ENCODE peak calls at places on chromosomes 6 and 20, in nine cellular contexts. B is CD8-positive, alpha-beta memory T cell; Z is body of pancreas; O is left ventricle myocardium inferior; C is aorta; S is WERI-Rb-1; X is H1; D is T-helper 17 cell; G is pancreas. V is an unnamed sample. For H3K9me3, the result is how much of the 10 kb centered on the place peaks cover.

GRCh38 chr6:131976545-131977061 is 25.4 kb upstream of the CCN2 start:
- DNase-seq in D (no peak), G (no peak), Z (no peak), B (no peak), X (no peak), S (no peak), O (no peak), C (no peak), V (no peak)

GRCh38 chr20:45426621-45427020 is 10.7 kb downstream of the PIGT start:
- DNase-seq in G (no peak), D (no peak), X (no peak), S (peak), B (no peak), C (no peak), O (no peak), Z (no peak), V (no peak)

GRCh38 chr6:12351672-12352071 is 61.5 kb downstream of the EDN1 start:
- DNase-seq in S (no peak), G (no peak), X (no peak), B (no peak), Z (no peak), O (no peak), C (no peak), D (no peak), V (no peak)

GRCh38 chr6:33431880-33432541 is 12.1 kb downstream of the SYNGAP1 start:
- DNase-seq in O (no peak), D (no peak), X (peak), G (no peak), S (no peak), Z (no peak), C (no peak), B (no peak), V (no peak)

GRCh38 chr20:1895674-1896496 is 678 bp downstream of the SIRPA start:
- DNase-seq in Z (no peak), G (no peak), O (no peak), S (no peak), B (no peak), D (no peak), C (peak), X (peak), V (no peak)

GRCh38 chr20:50317644-50318043 is 127.0 kb downstream of the CEBPB start:
- DNase-seq in B (no peak), C (no peak), D (no peak), O (no peak), G (no peak), X (no peak), S (no peak), Z (no peak), V (no peak)

GRCh38 chr6:135481786-135482369 is 15.7 kb downstream of the AHI1 start:
- DNase-seq in B (no peak), S (no peak), D (no peak), X (no peak), Z (no peak), O (no peak), C (no peak), G (no peak), V (no peak)

GRCh38 chr6:8194499-8194898 is 92.2 kb upstream of the EEF1E1 start:
- DNase-seq in G (no peak), O (no peak), C (peak), D (no peak), B (no peak), X (no peak), Z (no peak), S (no peak), V (no peak)

GRCh38 chr20:48656661-48657211 is 171.1 kb downstream of the PREX1 start:
- DNase-seq in B (no peak), X (peak), Z (no peak), C (no peak), G (no peak), O (no peak), S (no peak), D (no peak), V (no peak)

GRCh38 chr6:134665029-134665723 is 284.7 kb downstream of the ALDH8A1 start:
- DNase-seq in D (no peak), G (no peak), B (no peak), Z (no peak), X (no peak), S (no peak), C (no peak), O (no peak), V (no peak)

GRCh38 chr20:8782804-8783203 is 286.1 kb upstream of the PLCB4 start:
- DNase-seq in S (no peak), D (no peak), C (no peak), Z (no peak), G (no peak), O (no peak), B (no peak), X (no peak), V (no peak)

GRCh38 chr6:118350881-118351430 is 197.1 kb upstream of the PLN start:
- DNase-seq in B (no peak), X (no peak), G (no peak), D (no peak), O (no peak), S (no peak), C (no peak), Z (no peak), V (no peak)

GRCh38 chr20:38485041-38485440 is 12.4 kb downstream of the RALGAPB start:
- DNase-seq in G (no peak), S (no peak), C (no peak), B (no peak), X (no peak), Z (no peak), O (no peak), D (no peak), V (no peak)

GRCh38 chr6:56364482-56365313 is 117.3 kb upstream of the COL21A1 start:
- DNase-seq in C (no peak), S (no peak), O (no peak), D (no peak), Z (no peak), X (no peak), B (no peak), G (no peak), V (no peak)

DNA sequence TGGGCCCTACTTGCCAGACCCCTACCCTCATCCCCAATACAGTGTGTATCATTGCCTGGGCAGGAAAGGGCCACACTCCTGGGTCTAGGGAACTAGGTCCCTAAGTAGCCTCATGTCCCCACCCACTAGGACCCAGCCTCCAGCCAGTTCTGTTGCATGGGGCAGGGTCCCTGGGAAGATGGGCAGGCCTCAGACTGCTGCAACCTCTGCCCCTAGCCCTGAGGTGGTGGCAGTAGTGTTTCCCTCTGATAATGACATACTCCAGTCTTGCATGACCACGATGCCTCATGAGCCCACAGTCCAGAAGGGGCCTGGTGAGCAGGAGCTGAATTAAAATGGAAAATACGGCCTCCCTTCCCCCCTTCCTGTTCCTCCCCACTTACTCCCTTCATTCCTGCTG is 35.9 kb upstream of the SCRT2 start:
- DNase-seq in O (no peak), D (no peak), B (no peak), S (no peak), C (no peak), Z (no peak), X (no peak), G (no peak), V (no peak)
- H3K9me3 ChIP-seq in O (under half), D (under half), B (under half), S (under half), C (under half), Z (under half), X (under half), G (under half), V (under half)

DNA sequence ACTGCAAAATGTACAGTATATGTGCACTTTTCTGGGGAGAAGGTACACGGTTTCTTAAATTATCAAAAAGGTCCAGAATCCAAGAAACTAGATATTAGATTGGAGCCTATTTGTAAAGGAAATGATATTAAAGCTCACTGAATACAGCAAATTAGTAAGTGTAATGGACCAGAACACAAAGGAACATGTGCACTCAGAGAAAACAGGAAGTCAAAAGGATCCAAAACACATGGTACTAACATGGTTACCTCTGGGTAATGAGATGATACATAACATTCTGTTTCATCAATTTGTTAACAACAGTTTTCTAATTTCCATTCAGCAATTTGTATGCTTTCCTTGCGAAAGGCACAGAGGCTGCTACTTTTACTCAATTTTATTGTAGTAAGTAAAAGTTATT is 18.7 kb downstream of the ZNF322 start:
- DNase-seq in G (no peak), O (no peak), Z (no peak), C (no peak), D (no peak), S (no peak), X (no peak), B (no peak), V (no peak)
- H3K9me3 ChIP-seq in G (under half), O (under half), Z (under half), C (under half), D (under half), S (under half), X (under half), B (under half), V (under half)

GRCh38 chr6:122501475-122501874 is 29.9 kb upstream of the SERINC1 start:
- DNase-seq in D (no peak), X (no peak), C (no peak), S (no peak), G (no peak), O (no peak), B (no peak), Z (no peak), V (no peak)
- H3K9me3 ChIP-seq in D (under half), X (under half), C (under half), S (under half), G (under half), O (half or more), B (under half), Z (under half), V (under half)

DNA sequence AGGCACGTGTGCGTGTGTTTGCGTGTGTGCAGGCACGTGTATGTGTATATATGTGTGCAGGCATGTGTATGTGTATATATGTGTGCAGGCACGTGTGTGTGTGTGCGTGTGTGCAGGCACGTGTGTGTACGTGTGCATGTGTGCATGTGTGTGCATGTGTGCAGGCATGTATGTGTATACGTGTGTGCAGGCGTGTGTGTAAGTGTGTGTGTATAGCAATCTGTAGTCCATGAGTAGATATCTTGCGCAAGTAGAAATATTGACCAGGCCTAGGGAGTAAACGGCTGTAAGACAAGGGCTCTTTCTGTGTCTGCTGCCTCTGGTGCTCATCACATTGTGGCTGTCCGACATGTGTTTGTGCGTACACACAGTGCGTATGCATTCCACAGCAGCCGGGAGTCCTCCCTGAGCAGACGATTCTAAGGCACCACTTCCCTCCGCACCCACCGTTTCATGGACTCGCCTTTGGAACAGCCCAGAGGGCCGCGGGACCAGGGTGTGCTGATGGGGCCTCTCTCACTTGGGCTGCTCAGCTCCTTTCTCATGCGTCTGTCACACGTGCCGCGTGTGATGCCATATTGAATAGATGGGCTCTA is 167.6 kb downstream of the ERMARD start:
- DNase-seq in Z (no peak), O (no peak), G (no peak), X (no peak), D (no peak), S (no peak), C (no peak), B (no peak), V (no peak)
- H3K9me3 ChIP-seq in Z (under half), O (under half), G (under half), X (under half), D (under half), S (under half), C (under half), B (under half), V (under half)

DNA sequence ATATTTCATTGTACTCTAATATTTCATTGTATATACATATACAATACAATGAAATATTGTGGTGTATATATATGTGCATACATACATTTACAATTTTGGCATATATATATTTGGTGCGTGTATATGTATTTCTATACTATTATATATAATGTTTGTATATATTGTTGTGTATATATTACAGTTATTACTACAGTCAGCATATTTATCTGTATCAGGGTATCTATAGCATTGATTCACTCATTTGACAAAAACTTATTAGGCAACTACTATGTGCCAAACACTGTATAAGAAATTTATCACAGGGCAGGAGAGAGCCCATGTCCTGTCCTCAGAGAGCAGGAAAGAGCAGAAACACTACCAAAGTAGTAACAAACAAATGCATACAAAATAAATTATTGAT is 910.6 kb downstream of the QKI start:
- DNase-seq in B (no peak), X (no peak), S (no peak), C (no peak), G (no peak), Z (no peak), D (no peak), O (no peak), V (no peak)
- H3K9me3 ChIP-seq in B (under half), X (under half), S (under half), C (under half), G (under half), Z (under half), D (under half), O (under half), V (under half)

GRCh38 chr6:148422085-148422484 is 79.4 kb downstream of the SASH1 start:
- DNase-seq in D (no peak), Z (no peak), C (no peak), B (no peak), G (no peak), X (no peak), O (no peak), S (no peak), V (no peak)

GRCh38 chr6:148423133-148423532 is 80.5 kb downstream of the SASH1 start:
- DNase-seq in D (no peak), O (no peak), B (no peak), Z (no peak), X (no peak), S (no peak), C (no peak), G (no peak), V (no peak)

GRCh38 chr6:148425443-148425842 is 82.8 kb downstream of the SASH1 start:
- DNase-seq in D (no peak), X (no peak), S (no peak), C (no peak), Z (no peak), G (no peak), B (no peak), O (no peak), V (no peak)

GRCh38 chr6:148426317-148426977 is 83.8 kb downstream of the SASH1 start:
- DNase-seq in Z (no peak), S (no peak), D (no peak), B (no peak), O (no peak), C (no peak), X (no peak), G (no peak), V (no peak)

DNA sequence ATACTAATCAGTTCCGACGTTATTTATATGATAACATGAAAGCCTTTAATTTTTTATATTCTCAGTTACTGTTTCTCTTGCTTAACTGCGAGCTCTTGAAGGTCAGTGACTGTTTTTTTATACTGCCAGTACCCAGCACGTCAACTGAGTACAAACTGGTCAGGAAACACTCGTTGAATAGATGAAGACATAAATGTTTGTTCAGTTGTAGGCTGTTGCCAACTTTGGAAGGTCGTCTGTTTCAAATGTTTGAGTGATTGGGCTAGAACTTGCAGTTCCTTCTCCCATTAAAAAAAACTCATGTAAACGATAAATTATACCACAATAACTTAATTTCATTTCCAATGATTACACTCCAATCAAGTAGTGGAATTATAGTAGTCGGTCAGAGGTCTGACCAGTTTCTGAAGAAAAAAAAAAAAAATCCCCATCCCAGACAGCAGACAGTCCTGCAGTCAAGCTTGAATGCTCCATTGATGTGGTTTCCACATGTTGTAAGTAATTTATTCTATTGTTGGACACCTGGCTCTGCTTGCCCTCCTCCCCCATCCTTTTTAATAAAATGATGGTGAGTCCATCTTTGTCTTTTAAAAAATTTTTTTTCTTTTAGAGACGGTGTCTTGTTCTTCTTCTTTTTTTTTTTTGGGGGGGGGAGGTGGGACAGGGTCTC is 81.1 kb downstream of the SASH1 start:
- DNase-seq in G (no peak), O (no peak), C (no peak), S (no peak), X (no peak), D (no peak), B (no peak), Z (no peak), V (no peak)
- H3K9me3 ChIP-seq in G (under half), O (under half), C (under half), S (under half), X (under half), D (under half), B (under half), Z (under half), V (under half)

GRCh38 chr6:40210628-40211056 is 276.4 kb upstream of the MOCS1 start:
- DNase-seq in G (peak), Z (peak), S (no peak), X (peak), C (no peak), B (no peak), O (no peak), D (no peak), V (no peak)

GRCh38 chr6:40205004-40205403 is 270.7 kb upstream of the MOCS1 start:
- DNase-seq in X (no peak), D (no peak), G (no peak), B (no peak), S (no peak), C (no peak), O (no peak), Z (no peak), V (no peak)

GRCh38 chr6:40205801-40206200 is 271.5 kb upstream of the MOCS1 start:
- DNase-seq in O (no peak), S (no peak), C (no peak), X (no peak), B (no peak), D (no peak), Z (no peak), G (no peak), V (no peak)
- H3K9me3 ChIP-seq in O (half or more), S (under half), C (under half), X (under half), B (under half), D (under half), Z (under half), G (under half), V (under half)

DNA sequence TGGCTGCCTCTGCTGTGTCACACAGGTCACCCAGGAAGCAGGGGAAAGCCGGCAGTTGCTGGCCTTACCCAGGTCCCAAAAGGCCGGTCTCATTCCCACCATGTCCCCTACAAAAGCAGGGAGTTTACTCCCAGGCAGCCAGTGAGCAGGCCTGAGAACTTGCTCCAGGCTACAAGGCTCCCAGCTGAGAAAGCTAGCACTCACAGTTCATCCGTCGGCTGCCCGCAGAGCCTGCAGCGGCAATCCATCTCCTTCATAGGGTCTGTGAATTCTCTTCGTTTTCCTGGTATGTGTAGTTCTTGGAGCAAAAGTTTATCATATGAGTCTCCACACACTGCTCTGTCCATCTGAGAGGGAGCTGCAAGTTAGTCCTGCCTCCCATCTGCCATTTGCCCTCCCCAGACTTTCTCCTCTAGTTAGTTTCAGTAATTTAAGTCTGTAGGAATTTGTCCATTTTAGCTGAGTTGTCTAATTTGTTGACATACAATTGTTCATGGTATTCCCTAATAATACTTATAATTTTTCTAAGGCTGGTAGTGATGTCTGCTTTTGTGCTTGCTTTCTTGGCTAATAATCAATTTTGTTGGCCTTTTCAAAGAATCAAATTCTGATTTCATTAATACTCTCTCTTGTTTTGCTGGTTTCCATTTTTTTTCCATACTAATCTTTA is 135.6 kb downstream of the MAP3K4 start:
- DNase-seq in X (no peak), D (no peak), G (no peak), O (no peak), Z (no peak), S (no peak), B (no peak), C (no peak), V (peak)
- H3K9me3 ChIP-seq in X (under half), D (under half), G (under half), O (under half), Z (under half), S (under half), B (under half), C (under half), V (under half)